ENCODE peak calls at places on chromosome 16, in seven cellular contexts. C is Karpas-422; N is neural progenitor cell; P is CD4-positive, CD25-positive, alpha-beta regulatory T cell; L is lower lobe of right lung; Z is heart left ventricle; A is stomach. Q is an unnamed sample. For H3K9me3 and H3K4me1, the result is how much of the 10 kb centered on the place peaks cover.

GRCh38 chr16:46743232-46743719 is 4.9 kb downstream of the MYLK3 start:
- DNase-seq in N (no peak), P (peak), L (no peak), C (peak), A (no peak), Z (no peak), Q (no peak)

GRCh38 chr16:19429271-19429670 is 11.6 kb downstream of the TMC5 start:
- DNase-seq in P (no peak), C (no peak), L (no peak), Z (no peak), N (no peak), A (peak), Q (no peak)

GRCh38 chr16:19375561-19376158 is 42.0 kb upstream of the TMC5 start:
- DNase-seq in P (peak), N (peak), Z (no peak), A (peak), L (no peak), C (peak), Q (no peak)

GRCh38 chr16:67445913-67446907 is 15.3 kb downstream of the HSD11B2 start:
- DNase-seq in A (peak), L (no peak), C (no peak), Z (peak), N (no peak), P (no peak), Q (no peak)

GRCh38 chr16:13873835-13874438 is 46.0 kb upstream of the ERCC4 start:
- DNase-seq in P (no peak), N (peak), L (no peak), C (no peak), A (no peak), Z (no peak), Q (no peak)

GRCh38 chr16:16790597-16790996 is 411.7 kb downstream of the NPIPA7 start:
- DNase-seq in A (no peak), N (no peak), L (no peak), C (no peak), Z (no peak), P (no peak), Q (no peak)

GRCh38 chr16:69916445-69916844 is 34.7 kb upstream of the CLEC18A start:
- DNase-seq in P (no peak), L (no peak), A (no peak), C (no peak), N (no peak), Z (no peak), Q (no peak)

GRCh38 chr16:8740775-8741355 is 56.6 kb downstream of the TMEM186 start:
- DNase-seq in A (peak), N (no peak), L (no peak), Z (no peak), C (no peak), P (no peak), Q (no peak)

GRCh38 chr16:13479549-13479948 is 440.4 kb upstream of the ERCC4 start:
- DNase-seq in A (no peak), P (no peak), L (no peak), C (no peak), Z (no peak), N (no peak), Q (no peak)

GRCh38 chr16:88285514-88285822 is 97.3 kb upstream of the ZNF469 start:
- DNase-seq in Z (peak), A (no peak), C (no peak), L (peak), P (no peak), N (no peak), Q (no peak)
- H3K9me3 ChIP-seq in Z (under half), A (under half), C (under half), L (under half), P (under half), N (under half), Q (under half)

GRCh38 chr16:66382171-66382965 is 15.9 kb downstream of the CDH5 start:
- DNase-seq in C (no peak), A (no peak), Z (no peak), L (no peak), N (no peak), P (no peak), Q (no peak)
- H3K4me1 ChIP-seq in C (under half), A (under half), Z (under half), L (under half), N (under half), P (under half), Q (under half)

GRCh38 chr16:50598256-50598894 is 50.2 kb downstream of the NKD1 start:
- DNase-seq in P (no peak), A (peak), N (no peak), L (peak), Z (peak), C (no peak), Q (no peak)
- H3K27ac ChIP-seq in P (no peak), A (peak), N (no peak), L (no peak), Z (no peak), C (no peak), Q (no peak)

GRCh38 chr16:85271198-85271597 is 158.9 kb upstream of the CIBAR2 start:
- DNase-seq in A (no peak), Z (no peak), C (no peak), N (no peak), P (no peak), L (no peak), Q (no peak)
- H3K9me3 ChIP-seq in A (under half), Z (under half), C (under half), N (under half), P (under half), L (under half), Q (under half)

GRCh38 chr16:88775825-88776224 is 9.2 kb downstream of the PIEZO1 start:
- DNase-seq in P (no peak), A (no peak), Z (no peak), L (peak), C (no peak), N (no peak), Q (no peak)
- H3K4me1 ChIP-seq in P (half or more), A (half or more), Z (half or more), L (half or more), C (under half), N (under half), Q (under half)

DNA sequence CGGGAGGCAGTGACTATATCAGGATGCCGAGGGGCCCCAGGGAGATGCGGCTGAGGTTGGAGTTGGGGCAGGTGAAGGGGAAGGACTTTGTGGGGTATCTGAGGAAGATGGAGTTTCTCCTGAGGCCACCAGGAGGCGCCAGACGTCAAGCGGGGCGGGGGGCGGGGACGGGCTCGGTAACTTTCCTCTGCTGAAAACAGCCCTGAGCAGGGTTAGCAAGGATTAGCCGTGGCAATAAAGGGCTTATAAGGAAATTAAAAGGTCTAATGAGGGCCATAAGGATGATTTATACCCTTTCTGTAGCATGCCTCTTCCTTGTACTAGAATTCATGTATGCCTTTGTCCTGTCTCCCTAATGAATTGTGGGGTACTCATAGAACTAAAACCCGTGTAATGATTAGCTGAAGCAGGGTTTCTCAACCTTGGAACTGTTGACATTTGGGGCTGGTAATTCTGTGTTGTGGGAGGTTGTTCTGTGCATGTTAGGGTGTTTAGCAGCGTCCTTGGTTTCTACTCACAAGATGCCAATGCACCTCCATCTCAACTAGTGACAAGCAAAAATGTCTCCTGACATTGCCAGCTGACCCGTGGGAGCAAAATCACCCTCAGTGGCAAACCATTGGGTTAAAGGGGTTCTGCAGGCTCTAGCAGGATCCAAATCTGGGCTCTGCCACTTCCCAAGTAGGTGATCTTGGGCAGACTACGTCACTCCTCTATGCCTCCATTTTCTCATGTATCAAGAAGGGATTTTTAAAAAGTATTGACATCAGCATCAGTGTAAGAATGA is 74.8 kb upstream of the GRIN2A start:
- DNase-seq in C (peak), Z (no peak), L (no peak), A (peak), N (peak), P (peak), Q (peak)
- H3K27ac ChIP-seq in C (no peak), Z (no peak), L (no peak), A (no peak), N (no peak), P (no peak), Q (no peak)

GRCh38 chr16:28904363-28904762 is 20.7 kb downstream of the RABEP2 start:
- DNase-seq in L (no peak), N (no peak), C (no peak), P (no peak), A (no peak), Z (no peak), Q (no peak)

GRCh38 chr16:28903344-28904042 is 21.5 kb downstream of the RABEP2 start:
- DNase-seq in P (no peak), L (no peak), A (no peak), N (no peak), Z (no peak), C (no peak), Q (no peak)

GRCh38 chr16:28905229-28905754 is 19.7 kb downstream of the RABEP2 start:
- DNase-seq in N (no peak), Z (no peak), A (no peak), L (no peak), C (no peak), P (no peak), Q (no peak)

GRCh38 chr16:28904828-28905227 is 20.2 kb downstream of the RABEP2 start:
- DNase-seq in Z (no peak), N (no peak), C (no peak), P (no peak), A (no peak), L (no peak), Q (no peak)

GRCh38 chr16:28905800-28906372 is 19.2 kb downstream of the RABEP2 start:
- DNase-seq in A (no peak), P (no peak), N (no peak), C (no peak), Z (no peak), L (no peak), Q (no peak)
- H3K9me3 ChIP-seq in A (under half), P (under half), N (under half), C (under half), Z (under half), L (under half), Q (under half)

Q was measured in CD8-positive, alpha-beta memory T cell.